ENCODE peak calls at places on chromosome 4, in nine cellular contexts. One of them, this sample, is unnamed.

GRCh38 chr4:152072001-152072485 is 311.2 kb upstream of the GATB start:
- DNase-seq in HT1080: no peak
- DNase-seq in G401: no peak
- DNase-seq in AG10803: peak
- DNase-seq in GM23248: peak
- DNase-seq in Daoy: peak
- DNase-seq in frontal cortex: no peak
- DNase-seq in heart left ventricle: no peak
- DNase-seq in naive thymus-derived CD4-positive, alpha-beta T cell: no peak
- DNase-seq in this sample: peak

GRCh38 chr4:128979934-128980333 is 113.4 kb downstream of the SCLT1 start:
- DNase-seq in frontal cortex: peak
- DNase-seq in heart left ventricle: no peak
- DNase-seq in AG10803: peak
- DNase-seq in naive thymus-derived CD4-positive, alpha-beta T cell: no peak
- DNase-seq in GM23248: peak
- DNase-seq in HT1080: peak
- DNase-seq in Daoy: peak
- DNase-seq in G401: no peak
- DNase-seq in this sample: no peak

GRCh38 chr4:160316036-160316435 is 1213.2 kb downstream of the RAPGEF2 start:
- DNase-seq in G401: no peak
- DNase-seq in Daoy: no peak
- DNase-seq in naive thymus-derived CD4-positive, alpha-beta T cell: no peak
- DNase-seq in HT1080: no peak
- DNase-seq in GM23248: no peak
- DNase-seq in AG10803: no peak
- DNase-seq in frontal cortex: no peak
- DNase-seq in heart left ventricle: no peak
- DNase-seq in this sample: no peak

GRCh38 chr4:56227301-56227835 is 159.9 kb downstream of the AASDH start:
- DNase-seq in naive thymus-derived CD4-positive, alpha-beta T cell: no peak
- DNase-seq in AG10803: no peak
- DNase-seq in Daoy: no peak
- DNase-seq in HT1080: no peak
- DNase-seq in heart left ventricle: no peak
- DNase-seq in frontal cortex: no peak
- DNase-seq in G401: no peak
- DNase-seq in GM23248: no peak
- DNase-seq in this sample: no peak

GRCh38 chr4:3287972-3288570 is 4.8 kb upstream of the RGS12 start:
- DNase-seq in G401: no peak
- DNase-seq in Daoy: no peak
- DNase-seq in GM23248: no peak
- DNase-seq in frontal cortex: no peak
- DNase-seq in naive thymus-derived CD4-positive, alpha-beta T cell: no peak
- DNase-seq in HT1080: no peak
- DNase-seq in AG10803: no peak
- DNase-seq in heart left ventricle: peak
- DNase-seq in this sample: no peak

GRCh38 chr4:116839826-116840225 is 245.6 kb downstream of the TRAM1L1 start:
- DNase-seq in HT1080: peak
- DNase-seq in frontal cortex: no peak
- DNase-seq in heart left ventricle: peak
- DNase-seq in Daoy: peak
- DNase-seq in G401: peak
- DNase-seq in GM23248: no peak
- DNase-seq in naive thymus-derived CD4-positive, alpha-beta T cell: no peak
- DNase-seq in AG10803: no peak
- DNase-seq in this sample: no peak

GRCh38 chr4:107269175-107269574 is 233.1 kb upstream of the DKK2 start:
- DNase-seq in heart left ventricle: no peak
- DNase-seq in frontal cortex: no peak
- DNase-seq in AG10803: no peak
- DNase-seq in G401: no peak
- DNase-seq in naive thymus-derived CD4-positive, alpha-beta T cell: no peak
- DNase-seq in GM23248: no peak
- DNase-seq in HT1080: no peak
- DNase-seq in Daoy: no peak
- DNase-seq in this sample: no peak

GRCh38 chr4:56907489-56908205 is at the start of gene REST:
- DNase-seq in GM23248: peak
- DNase-seq in naive thymus-derived CD4-positive, alpha-beta T cell: peak
- DNase-seq in heart left ventricle: peak
- DNase-seq in frontal cortex: peak
- DNase-seq in AG10803: peak
- DNase-seq in Daoy: peak
- DNase-seq in HT1080: peak
- DNase-seq in G401: no peak
- DNase-seq in this sample: peak

GRCh38 chr4:155604718-155605601 is 61.7 kb upstream of the GUCY1A1 start:
- DNase-seq in HT1080: peak
- DNase-seq in AG10803: peak
- DNase-seq in G401: no peak
- DNase-seq in GM23248: peak
- DNase-seq in frontal cortex: no peak
- DNase-seq in naive thymus-derived CD4-positive, alpha-beta T cell: no peak
- DNase-seq in Daoy: peak
- DNase-seq in heart left ventricle: no peak
- DNase-seq in this sample: no peak

GRCh38 chr4:169993531-169993930 is 32.7 kb downstream of the MFAP3L start:
- DNase-seq in heart left ventricle: no peak
- DNase-seq in HT1080: no peak
- DNase-seq in frontal cortex: peak
- DNase-seq in G401: peak
- DNase-seq in GM23248: no peak
- DNase-seq in Daoy: no peak
- DNase-seq in naive thymus-derived CD4-positive, alpha-beta T cell: no peak
- DNase-seq in AG10803: no peak
- DNase-seq in this sample: no peak

GRCh38 chr4:126583509-126583908 is 1049.2 kb upstream of the INTU start:
- DNase-seq in G401: no peak
- DNase-seq in Daoy: no peak
- DNase-seq in frontal cortex: no peak
- DNase-seq in naive thymus-derived CD4-positive, alpha-beta T cell: no peak
- DNase-seq in HT1080: peak
- DNase-seq in GM23248: peak
- DNase-seq in heart left ventricle: no peak
- DNase-seq in AG10803: peak
- DNase-seq in this sample: no peak

GRCh38 chr4:25118096-25118495 is 42.2 kb downstream of the SEPSECS start:
- DNase-seq in AG10803: no peak
- DNase-seq in G401: no peak
- DNase-seq in naive thymus-derived CD4-positive, alpha-beta T cell: no peak
- DNase-seq in Daoy: no peak
- DNase-seq in heart left ventricle: no peak
- DNase-seq in frontal cortex: no peak
- DNase-seq in HT1080: no peak
- DNase-seq in GM23248: no peak
- DNase-seq in this sample: no peak

GRCh38 chr4:13355036-13355910 is 128.9 kb downstream of the RAB28 start:
- DNase-seq in naive thymus-derived CD4-positive, alpha-beta T cell: no peak
- DNase-seq in AG10803: no peak
- DNase-seq in HT1080: no peak
- DNase-seq in heart left ventricle: no peak
- DNase-seq in GM23248: no peak
- DNase-seq in frontal cortex: no peak
- DNase-seq in G401: no peak
- DNase-seq in Daoy: no peak
- DNase-seq in this sample: no peak

GRCh38 chr4:152328595-152328994 is 207.3 kb downstream of the FBXW7 start:
- DNase-seq in G401: no peak
- DNase-seq in heart left ventricle: no peak
- DNase-seq in naive thymus-derived CD4-positive, alpha-beta T cell: no peak
- DNase-seq in HT1080: no peak
- DNase-seq in AG10803: peak
- DNase-seq in frontal cortex: no peak
- DNase-seq in GM23248: peak
- DNase-seq in Daoy: peak
- DNase-seq in this sample: no peak

GRCh38 chr4:97911236-97911906 is 231.9 kb downstream of the STPG2 start:
- DNase-seq in G401: no peak
- DNase-seq in AG10803: no peak
- DNase-seq in heart left ventricle: no peak
- DNase-seq in naive thymus-derived CD4-positive, alpha-beta T cell: no peak
- DNase-seq in GM23248: no peak
- DNase-seq in HT1080: no peak
- DNase-seq in frontal cortex: no peak
- DNase-seq in Daoy: no peak
- DNase-seq in this sample: no peak

GRCh38 chr4:41215155-41215554 is 813 bp upstream of the APBB2 start:
- DNase-seq in Daoy: no peak
- DNase-seq in AG10803: no peak
- DNase-seq in frontal cortex: no peak
- DNase-seq in G401: peak
- DNase-seq in naive thymus-derived CD4-positive, alpha-beta T cell: no peak
- DNase-seq in GM23248: peak
- DNase-seq in heart left ventricle: no peak
- DNase-seq in HT1080: no peak
- DNase-seq in this sample: no peak

GRCh38 chr4:175253184-175253902 is 335.2 kb downstream of the ADAM29 start:
- DNase-seq in naive thymus-derived CD4-positive, alpha-beta T cell: no peak
- DNase-seq in Daoy: no peak
- DNase-seq in AG10803: no peak
- DNase-seq in frontal cortex: no peak
- DNase-seq in HT1080: no peak
- DNase-seq in GM23248: peak
- DNase-seq in G401: no peak
- DNase-seq in heart left ventricle: no peak
- DNase-seq in this sample: no peak

GRCh38 chr4:1198070-1198844 is 25.9 kb upstream of the SPON2 start:
- DNase-seq in frontal cortex: no peak
- DNase-seq in Daoy: peak
- DNase-seq in GM23248: peak
- DNase-seq in AG10803: no peak
- DNase-seq in heart left ventricle: no peak
- DNase-seq in G401: no peak
- DNase-seq in HT1080: no peak
- DNase-seq in naive thymus-derived CD4-positive, alpha-beta T cell: no peak
- DNase-seq in this sample: peak

GRCh38 chr4:85637778-85638177 is 162.8 kb downstream of the ARHGAP24 start:
- DNase-seq in naive thymus-derived CD4-positive, alpha-beta T cell: no peak
- DNase-seq in heart left ventricle: no peak
- DNase-seq in frontal cortex: no peak
- DNase-seq in AG10803: peak
- DNase-seq in G401: no peak
- DNase-seq in GM23248: no peak
- DNase-seq in Daoy: no peak
- DNase-seq in HT1080: no peak
- DNase-seq in this sample: no peak

GRCh38 chr4:54099959-54100606 is at the start of gene GSX2:
- DNase-seq in AG10803: peak
- DNase-seq in GM23248: peak
- DNase-seq in HT1080: no peak
- DNase-seq in frontal cortex: no peak
- DNase-seq in Daoy: no peak
- DNase-seq in naive thymus-derived CD4-positive, alpha-beta T cell: no peak
- DNase-seq in G401: peak
- DNase-seq in heart left ventricle: no peak
- DNase-seq in this sample: peak